ENCODE peak calls at places on chromosomes 2 and 18, in four cellular contexts. X is neural progenitor cell, H is neuronal stem cell, Z is body of pancreas. V is an unnamed sample. For H3K9me3 and H3K27me3, the result is how much of the 10 kb centered on the place peaks cover.

GRCh38 chr2:20677301-20678176 is 10.6 kb downstream of the GDF7 start:
- DNase-seq in X (peak), H (no peak), Z (no peak), V (no peak)

GRCh38 chr18:6553234-6553900 is 138.7 kb upstream of the L3MBTL4 start:
- DNase-seq in X (no peak), H (no peak), Z (no peak), V (no peak)

GRCh38 chr2:207370646-207371045 is 159.1 kb upstream of the CREB1 start:
- DNase-seq in X (no peak), H (no peak), Z (no peak), V (no peak)

GRCh38 chr2:235286624-235287368 is 207.0 kb upstream of the AGAP1 start:
- DNase-seq in X (no peak), H (no peak), Z (no peak), V (no peak)

GRCh38 chr2:37671816-37672103 is 318 bp upstream of the CDC42EP3 start:
- DNase-seq in X (no peak), H (no peak), Z (no peak), V (no peak)

GRCh38 chr2:162928356-162928755 is 89.8 kb upstream of the KCNH7 start:
- DNase-seq in X (no peak), H (no peak), Z (no peak), V (no peak)

GRCh38 chr18:46591821-46592391 is 65.1 kb downstream of the LOXHD1 start:
- DNase-seq in X (peak), H (no peak), Z (no peak), V (no peak)

GRCh38 chr2:84969511-84970265 is 1.3 kb upstream of the KCMF1 start:
- DNase-seq in X (peak), H (no peak), Z (no peak), V (no peak)

GRCh38 chr2:23554054-23554697 is 169.2 kb downstream of the KLHL29 start:
- DNase-seq in X (no peak), H (no peak), Z (peak), V (no peak)

GRCh38 chr2:1707771-1708351 is 36.5 kb downstream of the PXDN start:
- DNase-seq in X (peak), H (peak), Z (peak), V (peak)

GRCh38 chr2:109143214-109144187 is 14.5 kb downstream of the SH3RF3 start:
- DNase-seq in X (no peak), H (no peak), Z (no peak), V (no peak)

GRCh38 chr18:46542545-46542944 is 114.5 kb downstream of the LOXHD1 start:
- DNase-seq in X (peak), H (peak), Z (no peak), V (no peak)

GRCh38 chr18:22045221-22045918 is 124.0 kb upstream of the GATA6 start:
- DNase-seq in X (no peak), H (no peak), Z (peak), V (no peak)

GRCh38 chr2:72457801-72458516 is 310.3 kb upstream of the CYP26B1 start:
- DNase-seq in X (no peak), H (no peak), Z (no peak), V (no peak)

GRCh38 chr18:515156-515815 is 14.8 kb upstream of the COLEC12 start:
- DNase-seq in X (no peak), H (no peak), Z (no peak), V (peak)

GRCh38 chr2:19863303-19864041 is 38.3 kb downstream of the TTC32 start:
- DNase-seq in X (peak), H (peak), Z (peak), V (peak)

GRCh38 chr2:17540813-17541513 is 467 bp downstream of the VSNL1 start:
- DNase-seq in X (no peak), H (no peak), Z (no peak), V (no peak)

GRCh38 chr2:171747371-171747770 is 60.1 kb downstream of the DYNC1I2 start:
- DNase-seq in X (no peak), H (no peak), Z (no peak), V (no peak)

GRCh38 chr18:49052891-49053644 is 102.3 kb upstream of the SMAD7 start:
- DNase-seq in X (no peak), H (no peak), Z (peak), V (peak)

GRCh38 chr2:109080109-109080508 is 48.9 kb upstream of the SH3RF3 start:
- DNase-seq in X (no peak), H (no peak), Z (no peak), V (no peak)

GRCh38 chr18:62717850-62718229 is 2.5 kb downstream of the PHLPP1 start:
- DNase-seq in X (no peak), H (no peak), Z (no peak), V (no peak)

GRCh38 chr2:11977766-11978524 is 231.5 kb downstream of the LPIN1 start:
- DNase-seq in X (no peak), H (no peak), Z (no peak), V (no peak)

GRCh38 chr2:235958221-235958620 is 210.0 kb downstream of the GBX2 start:
- DNase-seq in X (no peak), H (no peak), Z (no peak), V (no peak)

GRCh38 chr2:177201919-177202346 is 10.7 kb upstream of the HNRNPA3 start:
- DNase-seq in X (no peak), H (no peak), Z (no peak), V (no peak)
- H3K4me3 ChIP-seq in X (no peak), H (no peak), Z (no peak), V (no peak)

GRCh38 chr2:31696068-31696467 is 115.3 kb upstream of the SRD5A2 start:
- DNase-seq in X (no peak), H (no peak), Z (no peak), V (no peak)

GRCh38 chr2:31688282-31688681 is 107.5 kb upstream of the SRD5A2 start:
- DNase-seq in X (no peak), H (no peak), Z (no peak), V (no peak)

GRCh38 chr2:31694444-31694843 is 113.7 kb upstream of the SRD5A2 start:
- DNase-seq in X (peak), H (no peak), Z (no peak), V (no peak)

DNA sequence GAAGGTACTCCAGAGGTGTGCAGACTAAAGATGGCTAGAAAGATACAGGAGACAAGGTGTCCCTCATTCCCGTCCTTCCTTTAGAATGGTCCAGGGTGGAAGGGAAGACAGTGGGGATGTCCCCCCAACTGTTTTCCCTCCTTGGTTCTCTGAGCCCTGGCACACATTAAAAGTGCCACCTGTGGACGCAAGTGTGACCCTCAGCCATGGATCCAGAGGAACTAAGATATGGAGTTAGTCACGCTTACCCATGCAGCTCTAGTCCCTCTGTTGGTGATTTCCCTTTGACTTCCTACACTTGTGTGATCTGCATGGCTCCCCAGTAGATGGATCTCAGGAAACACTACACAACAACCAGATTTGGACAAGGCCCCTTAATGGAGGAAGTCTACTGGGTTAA is 113.1 kb upstream of the SRD5A2 start:
- DNase-seq in X (peak), H (no peak), Z (no peak), V (no peak)
- H3K9me3 ChIP-seq in X (under half), H (under half), Z (under half), V (under half)

GRCh38 chr2:94958245-94958644 is 67.3 kb upstream of the MAL start:
- DNase-seq in X (no peak), H (no peak), Z (no peak), V (no peak)
- H3K27me3 ChIP-seq in X (under half), H (under half), Z (under half), V (under half)

DNA sequence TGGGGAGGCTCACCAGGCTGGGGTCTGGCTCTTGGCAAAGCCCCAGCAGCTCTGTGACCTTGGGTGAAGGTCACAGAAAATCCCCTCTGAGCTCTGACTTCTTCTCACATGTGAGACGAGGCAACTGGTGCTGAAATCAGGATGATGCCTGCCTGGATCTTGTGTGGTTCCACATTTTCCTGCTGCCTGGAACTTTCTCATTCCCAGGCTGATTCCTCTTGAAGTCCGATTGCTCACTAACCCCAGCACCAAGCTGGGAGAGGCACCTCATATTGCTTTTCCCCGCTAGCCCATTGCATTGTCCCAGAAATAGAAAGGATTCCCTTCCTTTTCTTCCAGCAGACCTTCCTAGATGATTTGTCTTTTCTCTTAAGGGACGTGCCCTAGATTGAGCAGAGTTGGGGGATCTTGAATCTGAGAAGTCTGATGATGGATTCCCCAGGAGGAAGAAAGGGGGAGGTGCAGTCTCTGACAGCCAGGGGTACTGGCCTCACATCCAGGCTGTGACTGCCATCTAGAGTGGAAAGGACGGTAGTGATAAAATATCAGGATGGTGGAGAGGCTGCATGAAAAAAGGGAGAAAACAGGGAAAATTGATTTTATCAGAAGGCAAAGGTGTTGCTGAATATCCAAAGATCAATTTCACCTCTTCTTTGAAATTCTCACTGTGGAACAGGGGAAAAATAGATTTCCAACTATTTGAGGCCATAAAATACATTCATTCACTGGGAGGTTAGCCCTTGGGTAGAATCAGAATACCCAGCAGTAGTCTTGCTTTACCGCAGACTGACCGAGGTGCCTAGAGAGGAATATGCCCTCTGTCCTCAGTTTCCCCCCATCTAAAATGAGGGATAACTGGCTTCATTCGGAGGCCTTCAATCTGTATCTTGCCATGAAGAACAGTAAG is 96.3 kb downstream of the FAM210A start:
- DNase-seq in X (peak), H (peak), Z (peak), V (peak)
- H3K4me3 ChIP-seq in X (no peak), H (no peak), Z (no peak), V (no peak)

DNA sequence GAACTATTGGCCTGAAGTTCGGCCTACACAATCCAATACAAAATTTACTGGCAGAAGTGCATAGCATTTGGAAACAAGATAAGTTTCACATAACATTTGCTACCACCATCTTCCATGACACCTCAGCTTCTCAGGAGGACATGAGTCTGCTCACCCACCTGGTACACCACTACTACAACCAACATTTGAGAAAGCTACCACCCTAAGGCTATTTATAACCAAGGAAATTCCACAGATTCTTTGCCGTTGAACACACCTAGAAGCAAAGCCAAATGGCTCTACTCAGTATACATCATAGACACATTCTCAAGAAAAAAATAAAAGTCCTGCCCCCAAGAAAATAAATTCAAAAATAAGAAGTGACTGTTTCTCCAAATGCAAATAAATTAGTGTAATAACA is 145.3 kb downstream of the SPAG16 start:
- DNase-seq in X (no peak), H (no peak), Z (no peak), V (no peak)
- H3K9me3 ChIP-seq in X (under half), H (under half), Z (under half), V (under half)

DNA sequence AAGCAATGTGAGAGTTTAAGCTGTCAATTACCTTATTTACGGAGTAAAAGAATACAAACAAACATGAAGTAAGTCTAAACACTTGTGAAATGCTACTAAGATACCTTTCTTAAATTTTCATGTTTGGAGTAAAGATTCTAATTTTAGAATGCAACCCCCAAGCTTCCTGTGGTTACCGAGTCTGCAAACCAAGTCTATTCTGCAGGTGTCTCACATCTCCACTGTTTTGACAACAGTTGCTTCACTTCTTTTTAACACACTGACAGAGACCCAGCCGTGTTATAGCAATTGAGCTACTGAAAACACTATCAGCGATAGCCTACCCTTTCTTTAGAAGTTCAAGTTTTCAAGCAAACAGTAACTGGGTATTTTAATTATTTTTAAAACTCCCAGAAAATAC is 608.3 kb downstream of the ERBB4 start:
- DNase-seq in X (no peak), H (no peak), Z (no peak), V (no peak)
- H3K27me3 ChIP-seq in X (under half), H (under half), Z (under half), V (under half)

GRCh38 chr2:217913415-217913814 is 89.4 kb downstream of the TNS1 start:
- DNase-seq in X (no peak), H (no peak), Z (no peak), V (no peak)
- H3K4me3 ChIP-seq in X (no peak), H (no peak), Z (no peak), V (no peak)

DNA sequence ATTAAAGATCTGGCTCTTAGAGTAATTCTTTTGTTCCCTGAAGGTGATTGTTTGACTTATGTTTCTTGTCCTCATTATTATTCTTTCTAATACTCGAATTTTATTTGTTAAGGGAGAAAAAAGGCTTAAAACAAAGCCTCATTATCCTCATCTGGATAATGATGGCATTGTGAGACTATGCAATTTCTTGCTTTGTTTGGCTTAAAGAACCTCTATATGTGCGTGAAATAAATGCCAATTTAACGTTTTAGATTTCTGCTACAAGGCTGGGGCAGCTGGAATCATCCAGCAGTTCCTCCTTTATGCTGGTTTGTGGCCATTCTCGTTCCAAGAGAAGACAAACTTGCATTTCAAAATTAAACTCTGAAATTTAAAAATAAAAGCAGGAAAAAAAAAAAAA is 4.9 kb upstream of the DPYSL5 start:
- DNase-seq in X (no peak), H (no peak), Z (no peak), V (no peak)
- H3K9me3 ChIP-seq in X (under half), H (under half), Z (under half), V (under half)

DNA sequence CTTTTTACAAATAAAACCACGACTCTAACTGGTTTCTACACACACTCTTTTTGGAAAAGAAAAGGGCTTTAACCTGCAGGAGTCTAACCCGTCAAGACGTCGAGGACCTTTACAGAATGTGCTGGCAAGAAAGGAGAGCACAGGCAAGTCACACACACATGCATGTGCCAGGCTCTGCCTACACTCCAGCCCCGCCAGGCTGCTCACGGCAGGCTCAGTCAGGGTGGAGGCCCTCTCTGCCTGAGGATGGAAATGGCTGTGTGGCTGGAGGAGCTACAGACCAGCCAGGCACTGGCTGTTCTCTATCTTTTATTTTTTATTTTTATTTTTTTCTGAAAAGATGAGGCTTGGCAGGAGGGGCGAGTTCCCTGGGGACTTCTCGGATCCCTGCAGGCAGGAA is 10.2 kb downstream of the SIX3 start:
- DNase-seq in X (peak), H (no peak), Z (no peak), V (no peak)
- H3K27me3 ChIP-seq in X (half or more), H (under half), Z (under half), V (under half)

V was measured in MG63.